ENCODE peak calls at places on chromosomes 12 and 14, in five cellular contexts. O is dorsolateral prefrontal cortex, G is heart right ventricle, Z is mucosa of descending colon, S is IMR-90. N is an unnamed sample.
A peak's percentile ranks its signal among the peaks of the same experiment; 100 is the strongest.

GRCh38 chr14:82094819-82095218 is 561.2 kb upstream of the SEL1L start:
- DNase-seq in Z (no peak), S (no peak), O (no peak), G (no peak), N (no peak)

GRCh38 chr12:21001778-21002177 is 129.2 kb upstream of the SLCO1B1 start:
- DNase-seq in Z (no peak), G (no peak), S (no peak), O (no peak), N (no peak)

GRCh38 chr12:124684971-124685688 is 117.7 kb upstream of the NCOR2 start:
- DNase-seq in Z (no peak), S (peak; percentile 69), G (no peak), O (no peak), N (peak; percentile 77)

GRCh38 chr14:99380402-99380801 is 100.3 kb downstream of the SETD3 start:
- DNase-seq in O (no peak), G (no peak), S (no peak), Z (no peak), N (no peak)

GRCh38 chr12:30820406-30820946 is 65.7 kb upstream of the CAPRIN2 start:
- DNase-seq in O (no peak), Z (no peak), G (no peak), S (no peak), N (no peak)

GRCh38 chr12:6620137-6620884 is 13.1 kb upstream of the CHD4 start:
- DNase-seq in S (no peak), O (no peak), G (no peak), Z (no peak), N (no peak)

GRCh38 chr12:32901553-32901952 is 5.0 kb upstream of the PKP2 start:
- DNase-seq in Z (no peak), S (no peak), O (no peak), G (no peak), N (no peak)

GRCh38 chr14:97267509-97267908 is 470.3 kb downstream of the VRK1 start:
- DNase-seq in Z (no peak), S (no peak), O (no peak), G (no peak), N (peak; percentile 30)

GRCh38 chr12:47747115-47747514 is 11.6 kb downstream of the RAPGEF3 start:
- DNase-seq in G (no peak), O (no peak), Z (no peak), S (no peak), N (no peak)

DNA sequence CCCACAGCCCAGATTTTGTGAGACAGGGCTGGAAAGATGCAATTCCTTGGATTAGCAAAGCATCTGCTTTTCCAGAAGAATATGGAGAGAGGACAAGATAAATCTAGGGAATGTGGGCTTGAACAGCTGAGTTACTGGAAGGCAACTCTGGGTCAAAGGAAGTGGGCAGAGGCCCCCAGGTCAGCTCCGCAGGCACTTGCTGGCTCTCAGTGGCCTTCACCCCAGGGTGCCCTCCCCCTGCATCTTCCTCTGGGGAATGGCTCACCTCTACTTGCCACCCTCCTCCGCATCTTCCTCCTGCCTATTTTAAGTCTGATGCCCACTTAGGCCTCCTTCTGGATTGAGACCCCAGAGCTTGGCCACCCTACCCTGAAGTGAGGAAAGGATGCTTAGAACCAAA is 10.5 kb upstream of the PNMA1 start:
- DNase-seq in Z (no peak), O (no peak), G (no peak), S (no peak), N (no peak)
- H3K4me3 ChIP-seq in Z (no peak overlapping the region), O (no peak overlapping the region), G (no peak overlapping the region), S (no peak overlapping the region), N (no peak overlapping the region)

GRCh38 chr14:37274652-37275051 is 76.9 kb downstream of the MIPOL1 start:
- DNase-seq in Z (no peak), G (no peak), O (no peak), S (no peak), N (no peak)
- H3K4me3 ChIP-seq in Z (no peak overlapping the region), G (no peak overlapping the region), O (no peak overlapping the region), S (no peak overlapping the region), N (no peak overlapping the region)

GRCh38 chr12:11961686-11962085 is 109.1 kb upstream of the BCL2L14 start:
- DNase-seq in S (no peak), O (no peak), Z (no peak), G (no peak), N (peak; percentile 96)

GRCh38 chr12:11962795-11963347 is 107.9 kb upstream of the BCL2L14 start:
- DNase-seq in Z (no peak), S (no peak), G (no peak), O (no peak), N (peak; percentile 19)

GRCh38 chr12:11954181-11954580 is 116.6 kb upstream of the BCL2L14 start:
- DNase-seq in G (no peak), Z (no peak), O (no peak), S (no peak), N (no peak)

GRCh38 chr12:11959117-11959823 is 111.5 kb upstream of the BCL2L14 start:
- DNase-seq in Z (no peak), G (no peak), S (peak; percentile 23), O (no peak), N (peak; percentile 96)

DNA sequence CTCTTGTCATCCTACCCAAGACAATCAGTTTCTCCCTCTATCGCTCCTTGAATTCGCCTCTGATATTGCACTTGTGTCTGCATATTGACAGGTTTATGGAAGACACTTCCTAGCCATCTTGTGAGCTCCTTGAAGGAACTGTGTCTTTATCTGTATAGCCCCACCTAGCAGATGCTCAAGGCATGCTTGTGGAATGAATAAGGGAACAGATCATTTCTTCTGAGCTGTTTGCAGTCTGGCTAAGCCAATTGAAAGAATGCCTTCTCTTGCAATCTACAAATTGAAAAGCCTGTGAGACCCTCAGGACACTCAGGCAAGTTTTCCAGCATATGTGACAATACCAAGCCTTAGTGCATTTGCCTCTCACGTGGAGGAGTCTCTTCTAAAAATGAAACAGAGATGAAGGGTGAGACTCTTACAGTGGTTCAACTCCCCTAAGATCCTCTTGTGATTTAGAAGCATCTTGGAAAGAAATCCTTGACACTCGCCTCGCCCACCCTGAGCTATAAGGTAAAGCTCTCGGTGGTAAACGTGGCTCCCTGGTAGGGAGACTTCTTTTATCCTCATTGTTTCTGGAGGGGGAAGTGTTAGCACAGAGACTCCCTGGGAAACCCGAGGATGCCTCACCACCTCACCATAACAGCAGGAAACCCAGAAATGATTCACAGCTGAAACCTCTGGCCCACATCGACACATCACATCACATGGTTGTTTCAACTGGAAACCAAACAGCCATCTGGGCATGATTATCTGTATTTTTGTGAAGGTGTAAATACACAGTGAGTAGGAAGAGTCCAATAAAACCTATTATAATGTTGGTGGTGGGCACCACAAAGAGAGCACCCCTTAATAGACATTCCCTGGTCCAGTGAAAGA is 112.3 kb upstream of the BCL2L14 start:
- DNase-seq in O (no peak), Z (no peak), S (peak; percentile 95), G (no peak), N (peak; percentile 97)
- H3K4me3 ChIP-seq in O (no peak overlapping the region), Z (no peak overlapping the region), S (no peak overlapping the region), G (no peak overlapping the region), N (no peak overlapping the region)

DNA sequence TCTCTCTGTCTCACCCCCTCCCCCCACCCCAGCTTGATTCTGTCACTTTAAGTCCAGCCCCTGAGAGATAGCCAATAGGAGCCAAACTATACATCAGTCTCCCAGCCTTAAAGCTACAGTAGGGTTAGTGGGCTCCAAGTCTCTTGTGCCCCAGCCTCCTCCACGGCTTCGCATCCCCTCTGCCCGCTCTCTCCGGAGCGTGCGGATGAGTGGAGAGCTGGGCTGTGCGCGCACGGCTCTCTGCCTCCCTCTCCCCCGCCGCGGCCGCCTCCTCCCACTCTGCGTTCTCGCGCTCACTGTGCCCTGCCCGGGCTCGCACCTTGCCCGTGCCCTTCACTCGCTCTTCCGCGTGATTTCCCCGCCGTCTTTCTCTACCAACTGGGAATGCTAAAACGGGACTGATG is at the start of gene ESRRB:
- DNase-seq in G (no peak), Z (no peak), O (peak; percentile 17), S (peak; percentile 5), N (no peak)
- H3K4me3 ChIP-seq in G (peak within 1 kb of the TSS; percentile 14), Z (no peak within 1 kb of the TSS), O (peak within 1 kb of the TSS; percentile 56), S (no peak within 1 kb of the TSS), N (no peak within 1 kb of the TSS)

GRCh38 chr12:53965251-53966069 is 7.5 kb upstream of the HOXC11 start:
- DNase-seq in S (no peak), Z (no peak), O (no peak), G (no peak), N (peak; percentile 96)
- H3K4me3 ChIP-seq in S (no peak overlapping the region), Z (no peak overlapping the region), O (no peak overlapping the region), G (no peak overlapping the region), N (peak overlapping the region; percentile 60)

GRCh38 chr12:93166891-93167307 is 210.8 kb upstream of the NUDT4 start:
- DNase-seq in O (no peak), G (no peak), Z (no peak), S (no peak), N (no peak)

GRCh38 chr12:93169536-93169935 is 208.2 kb upstream of the NUDT4 start:
- DNase-seq in Z (no peak), S (no peak), O (no peak), G (no peak), N (no peak)

GRCh38 chr12:93167841-93168492 is 209.8 kb upstream of the NUDT4 start:
- DNase-seq in Z (peak; percentile 59), S (no peak), O (no peak), G (no peak), N (peak; percentile 18)

GRCh38 chr12:93165384-93165932 is 212.3 kb upstream of the NUDT4 start:
- DNase-seq in S (no peak), O (no peak), G (no peak), Z (no peak), N (no peak)

DNA sequence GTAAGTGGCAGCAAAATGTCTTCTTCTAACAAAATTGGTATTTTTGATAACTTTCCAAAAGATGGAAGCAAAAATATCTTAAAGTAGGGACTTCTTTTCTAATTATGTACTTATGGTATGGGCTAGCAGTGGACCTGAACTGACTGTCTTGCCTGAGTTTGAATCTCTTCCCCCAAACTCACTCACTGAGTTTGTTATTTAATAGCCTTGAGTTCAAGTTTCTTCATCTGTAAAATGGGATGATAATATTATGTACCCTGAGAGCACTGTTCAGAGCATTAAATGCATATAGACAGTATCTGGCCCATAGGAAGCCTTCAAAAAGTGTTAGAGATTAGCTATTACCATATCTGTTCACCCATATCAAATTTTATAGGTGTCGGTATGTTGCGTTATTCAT is 210.4 kb upstream of the NUDT4 start:
- DNase-seq in O (no peak), S (no peak), G (no peak), Z (no peak), N (no peak)
- H3K4me3 ChIP-seq in O (peak overlapping the region; percentile 56), S (no peak overlapping the region), G (no peak overlapping the region), Z (no peak overlapping the region), N (no peak overlapping the region)

GRCh38 chr12:121996945-121997612 is 24.6 kb upstream of the BCL7A start:
- DNase-seq in O (no peak), G (no peak), Z (no peak), S (peak; percentile 47), N (no peak)
- H3K4me3 ChIP-seq in O (no peak overlapping the region), G (no peak overlapping the region), Z (no peak overlapping the region), S (no peak overlapping the region), N (no peak overlapping the region)

DNA sequence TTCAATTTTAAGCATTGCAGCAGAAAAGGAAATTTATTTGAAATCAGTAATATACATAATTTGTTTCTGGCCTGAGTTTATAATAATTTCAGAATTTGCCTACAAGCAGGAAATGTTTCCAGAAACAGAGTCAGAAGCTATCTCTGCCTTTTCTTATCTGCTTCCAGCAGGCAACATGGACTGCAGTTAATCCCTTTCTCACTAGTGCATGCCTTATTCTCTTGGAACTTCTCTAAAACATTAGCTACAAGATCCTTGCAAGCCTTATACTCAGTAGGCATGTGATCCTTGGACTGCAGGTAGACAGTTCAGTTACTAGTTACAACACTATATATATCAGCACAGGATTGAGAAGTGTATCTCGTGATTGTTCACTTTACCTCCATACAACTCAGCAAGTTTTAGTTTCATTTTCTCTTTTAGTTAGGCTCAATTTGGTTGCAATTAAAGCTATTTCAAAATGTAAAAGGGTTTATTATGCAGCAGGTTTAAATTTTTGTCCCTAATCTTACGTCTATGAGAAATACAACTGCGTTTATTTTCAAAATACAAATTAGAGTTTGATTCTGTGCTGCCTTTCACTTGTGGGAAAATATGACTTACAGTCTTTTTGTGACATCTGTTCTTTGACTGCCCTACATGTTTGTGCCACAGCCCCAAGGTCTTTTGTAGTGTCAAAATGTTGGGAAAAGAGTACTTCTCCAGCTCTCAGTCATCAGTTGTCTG is 709.1 kb upstream of the FOXG1 start:
- DNase-seq in G (no peak), O (no peak), S (no peak), Z (peak; percentile 1), N (no peak)
- H3K4me3 ChIP-seq in G (no peak overlapping the region), O (peak overlapping the region; percentile 44), S (no peak overlapping the region), Z (no peak overlapping the region), N (no peak overlapping the region)